ENCODE peak calls at places on chromosome 19, in ten cellular contexts. One of them, this sample, is unnamed.

GRCh38 chr19:10701955-10702307 is 692 bp downstream of the QTRT1 start:
- DNase-seq in neural progenitor cell: peak
- DNase-seq in ovary: no peak
- DNase-seq in non-pigmented ciliary epithelial cell: no peak
- DNase-seq in EL: peak
- DNase-seq in head of caudate nucleus: no peak
- DNase-seq in anterior cingulate cortex: no peak
- DNase-seq in putamen: no peak
- DNase-seq in myocyte: peak
- DNase-seq in COR-L47: peak
- DNase-seq in this sample: peak

GRCh38 chr19:2567580-2567979 is 91.7 kb downstream of the GADD45B start:
- DNase-seq in neural progenitor cell: no peak
- DNase-seq in myocyte: no peak
- DNase-seq in ovary: peak
- DNase-seq in putamen: no peak
- DNase-seq in head of caudate nucleus: no peak
- DNase-seq in non-pigmented ciliary epithelial cell: no peak
- DNase-seq in COR-L47: no peak
- DNase-seq in anterior cingulate cortex: no peak
- DNase-seq in EL: no peak
- DNase-seq in this sample: no peak

GRCh38 chr19:30069535-30070197 is 127.6 kb downstream of the URI1 start:
- DNase-seq in head of caudate nucleus: no peak
- DNase-seq in non-pigmented ciliary epithelial cell: no peak
- DNase-seq in putamen: no peak
- DNase-seq in COR-L47: no peak
- DNase-seq in EL: no peak
- DNase-seq in myocyte: no peak
- DNase-seq in ovary: no peak
- DNase-seq in anterior cingulate cortex: no peak
- DNase-seq in neural progenitor cell: no peak
- DNase-seq in this sample: peak

GRCh38 chr19:49133621-49134454 is 14.5 kb downstream of the PPFIA3 start:
- DNase-seq in COR-L47: no peak
- DNase-seq in putamen: no peak
- DNase-seq in non-pigmented ciliary epithelial cell: no peak
- DNase-seq in myocyte: no peak
- DNase-seq in head of caudate nucleus: no peak
- DNase-seq in neural progenitor cell: peak
- DNase-seq in anterior cingulate cortex: peak
- DNase-seq in EL: peak
- DNase-seq in ovary: peak
- DNase-seq in this sample: peak

GRCh38 chr19:48900477-48901452 is 653 bp downstream of the NUCB1 start:
- DNase-seq in ovary: no peak
- DNase-seq in COR-L47: no peak
- DNase-seq in head of caudate nucleus: peak
- DNase-seq in myocyte: peak
- DNase-seq in non-pigmented ciliary epithelial cell: no peak
- DNase-seq in putamen: no peak
- DNase-seq in neural progenitor cell: no peak
- DNase-seq in EL: peak
- DNase-seq in anterior cingulate cortex: no peak
- DNase-seq in this sample: peak

GRCh38 chr19:57558525-57558924 is 1.1 kb downstream of the ZNF550 start:
- DNase-seq in myocyte: peak
- DNase-seq in putamen: no peak
- DNase-seq in non-pigmented ciliary epithelial cell: no peak
- DNase-seq in anterior cingulate cortex: no peak
- DNase-seq in EL: peak
- DNase-seq in neural progenitor cell: no peak
- DNase-seq in head of caudate nucleus: no peak
- DNase-seq in COR-L47: peak
- DNase-seq in ovary: no peak
- DNase-seq in this sample: no peak

GRCh38 chr19:15266683-15267082 is 34.4 kb upstream of the EPHX3 start:
- DNase-seq in ovary: no peak
- DNase-seq in putamen: no peak
- DNase-seq in anterior cingulate cortex: peak
- DNase-seq in myocyte: no peak
- DNase-seq in COR-L47: no peak
- DNase-seq in EL: no peak
- DNase-seq in non-pigmented ciliary epithelial cell: no peak
- DNase-seq in head of caudate nucleus: no peak
- DNase-seq in neural progenitor cell: no peak
- DNase-seq in this sample: no peak

GRCh38 chr19:35848486-35848885 is 3.8 kb downstream of the NPHS1 start:
- DNase-seq in anterior cingulate cortex: no peak
- DNase-seq in ovary: no peak
- DNase-seq in EL: no peak
- DNase-seq in non-pigmented ciliary epithelial cell: no peak
- DNase-seq in neural progenitor cell: no peak
- DNase-seq in myocyte: no peak
- DNase-seq in putamen: no peak
- DNase-seq in head of caudate nucleus: no peak
- DNase-seq in COR-L47: no peak
- DNase-seq in this sample: no peak

GRCh38 chr19:49362926-49363264 is 679 bp upstream of the TEAD2 start:
- DNase-seq in ovary: peak
- DNase-seq in anterior cingulate cortex: no peak
- DNase-seq in head of caudate nucleus: no peak
- DNase-seq in non-pigmented ciliary epithelial cell: no peak
- DNase-seq in myocyte: no peak
- DNase-seq in EL: no peak
- DNase-seq in putamen: no peak
- DNase-seq in COR-L47: no peak
- DNase-seq in neural progenitor cell: no peak
- DNase-seq in this sample: no peak

GRCh38 chr19:33310606-33311325 is 8.4 kb upstream of the CEBPA start:
- DNase-seq in non-pigmented ciliary epithelial cell: no peak
- DNase-seq in COR-L47: no peak
- DNase-seq in neural progenitor cell: no peak
- DNase-seq in myocyte: no peak
- DNase-seq in head of caudate nucleus: no peak
- DNase-seq in EL: no peak
- DNase-seq in anterior cingulate cortex: no peak
- DNase-seq in ovary: no peak
- DNase-seq in putamen: no peak
- DNase-seq in this sample: no peak

GRCh38 chr19:32268381-32268780 is 77.0 kb upstream of the ZNF507 start:
- DNase-seq in putamen: no peak
- DNase-seq in myocyte: no peak
- DNase-seq in anterior cingulate cortex: no peak
- DNase-seq in non-pigmented ciliary epithelial cell: no peak
- DNase-seq in head of caudate nucleus: no peak
- DNase-seq in COR-L47: no peak
- DNase-seq in EL: no peak
- DNase-seq in neural progenitor cell: no peak
- DNase-seq in ovary: no peak
- DNase-seq in this sample: peak

GRCh38 chr19:1041272-1041834 is 1.4 kb downstream of the ABCA7 start:
- DNase-seq in head of caudate nucleus: no peak
- DNase-seq in non-pigmented ciliary epithelial cell: no peak
- DNase-seq in ovary: no peak
- DNase-seq in COR-L47: no peak
- DNase-seq in putamen: no peak
- DNase-seq in neural progenitor cell: no peak
- DNase-seq in anterior cingulate cortex: no peak
- DNase-seq in EL: no peak
- DNase-seq in myocyte: no peak
- DNase-seq in this sample: peak

GRCh38 chr19:14051980-14052379 is 9.9 kb downstream of the PALM3 start:
- DNase-seq in putamen: no peak
- DNase-seq in ovary: no peak
- DNase-seq in EL: no peak
- DNase-seq in neural progenitor cell: no peak
- DNase-seq in COR-L47: no peak
- DNase-seq in head of caudate nucleus: no peak
- DNase-seq in non-pigmented ciliary epithelial cell: no peak
- DNase-seq in anterior cingulate cortex: no peak
- DNase-seq in myocyte: no peak
- DNase-seq in this sample: no peak

GRCh38 chr19:18846862-18847515 is 15.2 kb downstream of the UPF1 start:
- DNase-seq in head of caudate nucleus: peak
- DNase-seq in ovary: peak
- DNase-seq in putamen: peak
- DNase-seq in neural progenitor cell: peak
- DNase-seq in anterior cingulate cortex: peak
- DNase-seq in EL: peak
- DNase-seq in non-pigmented ciliary epithelial cell: no peak
- DNase-seq in COR-L47: peak
- DNase-seq in myocyte: peak
- DNase-seq in this sample: peak

GRCh38 chr19:39377373-39378362 is 13.2 kb downstream of the PAF1 start:
- DNase-seq in ovary: no peak
- DNase-seq in COR-L47: no peak
- DNase-seq in myocyte: no peak
- DNase-seq in non-pigmented ciliary epithelial cell: no peak
- DNase-seq in EL: no peak
- DNase-seq in neural progenitor cell: no peak
- DNase-seq in putamen: no peak
- DNase-seq in anterior cingulate cortex: no peak
- DNase-seq in head of caudate nucleus: no peak
- DNase-seq in this sample: no peak

GRCh38 chr19:49805822-49806612 is 7.1 kb downstream of the FUZ start:
- DNase-seq in myocyte: no peak
- DNase-seq in ovary: no peak
- DNase-seq in non-pigmented ciliary epithelial cell: no peak
- DNase-seq in anterior cingulate cortex: no peak
- DNase-seq in head of caudate nucleus: no peak
- DNase-seq in putamen: no peak
- DNase-seq in COR-L47: no peak
- DNase-seq in EL: no peak
- DNase-seq in neural progenitor cell: no peak
- DNase-seq in this sample: no peak

GRCh38 chr19:38843175-38843758 is 6.5 kb downstream of the HNRNPL start:
- DNase-seq in ovary: no peak
- DNase-seq in myocyte: no peak
- DNase-seq in putamen: no peak
- DNase-seq in neural progenitor cell: no peak
- DNase-seq in EL: no peak
- DNase-seq in COR-L47: no peak
- DNase-seq in head of caudate nucleus: no peak
- DNase-seq in non-pigmented ciliary epithelial cell: no peak
- DNase-seq in anterior cingulate cortex: no peak
- DNase-seq in this sample: no peak

GRCh38 chr19:33464733-33465115 is 56.9 kb downstream of the PEPD start:
- DNase-seq in EL: no peak
- DNase-seq in head of caudate nucleus: no peak
- DNase-seq in putamen: no peak
- DNase-seq in anterior cingulate cortex: no peak
- DNase-seq in COR-L47: no peak
- DNase-seq in myocyte: no peak
- DNase-seq in non-pigmented ciliary epithelial cell: no peak
- DNase-seq in ovary: no peak
- DNase-seq in neural progenitor cell: no peak
- DNase-seq in this sample: no peak

GRCh38 chr19:19382118-19382517 is 23.4 kb upstream of the GATAD2A start:
- DNase-seq in myocyte: no peak
- DNase-seq in putamen: no peak
- DNase-seq in COR-L47: no peak
- DNase-seq in non-pigmented ciliary epithelial cell: no peak
- DNase-seq in EL: no peak
- DNase-seq in head of caudate nucleus: no peak
- DNase-seq in neural progenitor cell: no peak
- DNase-seq in ovary: no peak
- DNase-seq in anterior cingulate cortex: no peak
- DNase-seq in this sample: peak

GRCh38 chr19:50629194-50629593 is 10.5 kb downstream of the SYT3 start:
- DNase-seq in putamen: no peak
- DNase-seq in anterior cingulate cortex: no peak
- DNase-seq in ovary: no peak
- DNase-seq in EL: no peak
- DNase-seq in head of caudate nucleus: no peak
- DNase-seq in myocyte: no peak
- DNase-seq in COR-L47: no peak
- DNase-seq in neural progenitor cell: no peak
- DNase-seq in non-pigmented ciliary epithelial cell: no peak
- DNase-seq in this sample: no peak

GRCh38 chr19:30227071-30227621 is 145.0 kb upstream of the ZNF536 start:
- DNase-seq in putamen: no peak
- DNase-seq in neural progenitor cell: peak
- DNase-seq in COR-L47: no peak
- DNase-seq in ovary: no peak
- DNase-seq in head of caudate nucleus: no peak
- DNase-seq in anterior cingulate cortex: no peak
- DNase-seq in myocyte: no peak
- DNase-seq in non-pigmented ciliary epithelial cell: no peak
- DNase-seq in EL: no peak
- DNase-seq in this sample: no peak

GRCh38 chr19:3660493-3661219 is 34.1 kb upstream of the CACTIN start:
- DNase-seq in non-pigmented ciliary epithelial cell: no peak
- DNase-seq in myocyte: peak
- DNase-seq in neural progenitor cell: no peak
- DNase-seq in head of caudate nucleus: no peak
- DNase-seq in putamen: no peak
- DNase-seq in ovary: no peak
- DNase-seq in anterior cingulate cortex: no peak
- DNase-seq in COR-L47: no peak
- DNase-seq in EL: no peak
- DNase-seq in this sample: no peak

GRCh38 chr19:46392837-46393236 is 20.5 kb downstream of the CCDC8 start:
- DNase-seq in non-pigmented ciliary epithelial cell: no peak
- DNase-seq in myocyte: no peak
- DNase-seq in EL: no peak
- DNase-seq in putamen: no peak
- DNase-seq in anterior cingulate cortex: no peak
- DNase-seq in neural progenitor cell: no peak
- DNase-seq in ovary: no peak
- DNase-seq in head of caudate nucleus: no peak
- DNase-seq in COR-L47: no peak
- DNase-seq in this sample: no peak

This sample was measured in NCI-H69.